ENCODE peak calls at places on chromosomes 13 and 19, in four cellular contexts. X, Y, M and B are unnamed samples.

GRCh38 chr19:39419003-39419402 is 6.5 kb downstream of the PLEKHG2 start:
- DNase-seq in X (no peak), M (no peak), Y (no peak), B (no peak)

GRCh38 chr19:10719466-10719961 is 1.6 kb downstream of the DNM2 start:
- DNase-seq in M (no peak), X (no peak), Y (no peak), B (no peak)

GRCh38 chr19:43780706-43781525 is at the start of gene KCNN4:
- DNase-seq in X (no peak), Y (peak; percentile 39), M (no peak), B (peak; percentile 70)

GRCh38 chr13:35984776-35985453 is 146.3 kb downstream of the DCLK1 start:
- DNase-seq in X (no peak), Y (no peak), M (no peak), B (no peak)

GRCh38 chr19:55080121-55080914 is 4.6 kb downstream of the EPS8L1 start:
- DNase-seq in Y (peak; percentile 52), X (no peak), M (peak; percentile 73), B (peak; percentile 91)

GRCh38 chr19:5850189-5850588 is 1.1 kb downstream of the FUT3 start:
- DNase-seq in X (no peak), Y (no peak), M (no peak), B (no peak)

GRCh38 chr19:49712397-49712859 is 21.5 kb downstream of the CPT1C start:
- DNase-seq in Y (no peak), X (no peak), M (peak; percentile 39), B (no peak)

GRCh38 chr13:100887729-100888151 is 213.1 kb upstream of the TMTC4 start:
- DNase-seq in M (no peak), X (no peak), Y (no peak), B (no peak)

GRCh38 chr19:12996542-12997094 is 1.3 kb downstream of the NFIX start:
- DNase-seq in Y (no peak), M (no peak), X (no peak), B (no peak)

GRCh38 chr19:53877361-53877766 is 4.6 kb upstream of the PRKCG start:
- DNase-seq in X (no peak), Y (peak; percentile 47), M (no peak), B (no peak)

GRCh38 chr19:18542936-18543813 is at the start of gene FKBP8:
- DNase-seq in X (peak; percentile 94), M (peak; percentile 92), Y (peak; percentile 87), B (peak; percentile 97)

GRCh38 chr13:36432106-36432544 is at the start of gene CCNA1:
- DNase-seq in M (no peak), X (no peak), Y (no peak), B (peak; percentile 71)

GRCh38 chr19:50239916-50240585 is 36.6 kb downstream of the MYH14 start:
- DNase-seq in M (no peak), Y (no peak), X (no peak), B (no peak)

GRCh38 chr13:110779046-110779445 is 65.5 kb downstream of the ING1 start:
- DNase-seq in X (no peak), Y (no peak), M (no peak), B (no peak)

GRCh38 chr19:39765091-39766076 is 13.3 kb upstream of the LEUTX start:
- DNase-seq in Y (peak; percentile 11), M (no peak), X (peak; percentile 2), B (no peak)

GRCh38 chr19:4913996-4914735 is 4.9 kb downstream of the UHRF1 start:
- DNase-seq in M (no peak), X (no peak), Y (peak; percentile 51), B (no peak)

GRCh38 chr19:50780753-50781480 is 9.3 kb upstream of the ACP4 start:
- DNase-seq in X (no peak), Y (no peak), M (no peak), B (no peak)

GRCh38 chr19:3324405-3324856 is 42.0 kb upstream of the NFIC start:
- DNase-seq in X (no peak), Y (peak; percentile 40), M (no peak), B (peak; percentile 86)

GRCh38 chr13:24254151-24254810 is 55.1 kb upstream of the C1QTNF9 start:
- DNase-seq in Y (peak; percentile 74), M (no peak), X (no peak), B (peak; percentile 78)

GRCh38 chr19:42216653-42217521 is 590 bp downstream of the DEDD2 start:
- DNase-seq in M (peak; percentile 44), Y (no peak), X (peak; percentile 27), B (peak; percentile 82)

GRCh38 chr13:110525328-110526319 is 35.9 kb downstream of the RAB20 start:
- DNase-seq in X (no peak), Y (peak; percentile 7), M (no peak), B (peak; percentile 76)

GRCh38 chr19:8097198-8097597 is 44.6 kb downstream of the CCL25 start:
- DNase-seq in Y (no peak), M (no peak), X (no peak), B (no peak)

GRCh38 chr13:42225051-42225450 is 46.9 kb upstream of the AKAP11 start:
- DNase-seq in M (no peak), Y (no peak), X (no peak), B (no peak)

GRCh38 chr13:113650275-113650674 is 7.7 kb downstream of the ATP4B start:
- DNase-seq in M (no peak), Y (no peak), X (no peak), B (peak; percentile 83)

GRCh38 chr19:29631450-29631849 is 25.4 kb downstream of the POP4 start:
- DNase-seq in Y (no peak), M (no peak), X (no peak), B (peak; percentile 28)

GRCh38 chr13:75345191-75345590 is 136.8 kb downstream of the TBC1D4 start:
- DNase-seq in X (no peak), Y (no peak), M (no peak), B (no peak)

GRCh38 chr19:45885556-45886426 is at the start of gene IRF2BP1:
- DNase-seq in M (peak; percentile 93), X (peak; percentile 95), Y (peak; percentile 89), B (peak; percentile 96)